ENCODE peak calls at places on chromosome 16, in four cellular contexts. E is GM12878, K is K562, F is HepG2. G is an unnamed sample.

GRCh38 chr16:88909431-88910210 is 43.2 kb upstream of the PABPN1L start:
- DNase-seq in F (no peak), K (no peak), E (no peak), G (no peak)

GRCh38 chr16:7561908-7562405 is 229.3 kb downstream of the RBFOX1 start:
- DNase-seq in F (no peak), K (no peak), E (no peak), G (no peak)

GRCh38 chr16:11824362-11824761 is 27.0 kb downstream of the RSL1D1 start:
- DNase-seq in K (no peak), E (no peak), F (peak), G (peak)

GRCh38 chr16:22139008-22139407 is 23.3 kb upstream of the SDR42E2 start:
- DNase-seq in F (no peak), K (no peak), E (no peak), G (no peak)

GRCh38 chr16:87664792-87665191 is 62.5 kb downstream of the JPH3 start:
- DNase-seq in F (no peak), E (no peak), K (no peak), G (no peak)

GRCh38 chr16:3950343-3951193 is 70.1 kb upstream of the CREBBP start:
- DNase-seq in F (no peak), E (no peak), K (no peak), G (no peak)

GRCh38 chr16:80300876-80301275 is 239.9 kb upstream of the DYNLRB2 start:
- DNase-seq in F (peak), K (no peak), E (no peak), G (no peak)

GRCh38 chr16:82456683-82457082 is 170.1 kb upstream of the CDH13 start:
- DNase-seq in K (peak), E (no peak), F (peak), G (peak)

GRCh38 chr16:86874141-86874540 is 295.8 kb downstream of the FOXL1 start:
- DNase-seq in F (no peak), K (peak), E (no peak), G (peak)

GRCh38 chr16:87958632-87959031 is 7.4 kb downstream of the BANP start:
- DNase-seq in F (no peak), K (no peak), E (no peak), G (no peak)

GRCh38 chr16:12703935-12704334 is 99.8 kb downstream of the CPPED1 start:
- DNase-seq in K (no peak), F (no peak), E (no peak), G (no peak)

GRCh38 chr16:58815188-58815888 is 81.2 kb upstream of the GOT2 start:
- DNase-seq in F (no peak), E (no peak), K (no peak), G (no peak)

GRCh38 chr16:5836979-5837670 is 739.5 kb upstream of the EEF2KMT start:
- DNase-seq in K (no peak), E (no peak), F (no peak), G (no peak)

GRCh38 chr16:86375370-86375769 is 135.0 kb upstream of the FOXF1 start:
- DNase-seq in F (no peak), E (no peak), K (no peak), G (no peak)

GRCh38 chr16:88771294-88771772 is 13.7 kb downstream of the PIEZO1 start:
- DNase-seq in E (no peak), F (no peak), K (no peak), G (no peak)

GRCh38 chr16:17776465-17776864 is 305.7 kb upstream of the XYLT1 start:
- DNase-seq in K (no peak), E (no peak), F (no peak), G (no peak)

DNA sequence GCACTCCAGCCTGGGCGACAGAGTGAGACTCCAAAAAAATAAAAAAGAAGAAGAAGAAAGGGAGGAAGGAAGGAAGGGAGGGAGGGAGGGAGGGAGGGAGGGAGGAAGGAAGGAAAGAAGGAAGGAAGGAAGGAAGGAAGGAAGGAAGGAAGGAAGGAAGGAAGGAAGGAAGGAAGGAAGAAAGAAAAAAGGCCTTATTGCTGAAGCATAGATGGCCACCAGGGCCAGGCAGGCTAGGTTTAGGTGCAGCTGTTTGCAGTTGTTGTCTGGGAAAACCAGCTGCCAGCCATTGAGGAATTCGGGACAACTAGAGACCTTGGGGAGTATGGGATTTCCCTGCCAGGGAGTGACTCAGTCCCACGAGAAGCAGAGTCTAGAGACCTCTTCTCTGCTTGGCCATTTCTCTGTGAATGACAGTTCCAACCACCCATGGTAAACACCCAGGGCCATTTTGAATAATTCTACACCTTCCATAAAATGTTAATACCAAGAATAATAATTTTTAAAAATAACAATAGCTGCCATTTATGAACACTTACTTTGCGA is 31.0 kb downstream of the SCNN1B start:
- DNase-seq in F (no peak), E (no peak), K (no peak), G (no peak)
- TF ChIP-seq FOXK2 in F (no peak), E (no peak), K (no peak), G (no peak)

DNA sequence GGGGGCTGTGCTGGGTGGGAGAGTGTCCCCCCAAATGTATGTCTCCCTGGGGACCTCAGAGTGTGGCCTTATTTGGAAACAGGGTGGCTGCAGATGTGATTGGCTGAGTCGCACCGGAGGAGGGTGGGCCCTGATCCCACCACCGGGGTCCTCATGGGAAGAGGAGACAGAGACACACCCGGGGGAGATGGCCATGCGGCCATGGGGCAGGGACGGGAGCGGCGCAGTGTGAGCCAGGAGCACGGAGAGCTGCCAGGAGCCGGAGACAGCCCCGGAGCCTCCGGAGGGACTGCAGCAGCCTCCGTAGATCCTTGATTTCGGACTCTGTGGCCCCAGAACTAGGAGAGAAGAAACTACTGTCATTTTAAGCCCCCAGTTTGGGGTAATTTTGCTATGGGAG is 1.6 kb upstream of the CIBAR2 start:
- DNase-seq in K (no peak), E (no peak), F (no peak), G (no peak)
- TF ChIP-seq BHLHE40 in K (no peak), E (no peak), F (no peak), G (no peak)

DNA sequence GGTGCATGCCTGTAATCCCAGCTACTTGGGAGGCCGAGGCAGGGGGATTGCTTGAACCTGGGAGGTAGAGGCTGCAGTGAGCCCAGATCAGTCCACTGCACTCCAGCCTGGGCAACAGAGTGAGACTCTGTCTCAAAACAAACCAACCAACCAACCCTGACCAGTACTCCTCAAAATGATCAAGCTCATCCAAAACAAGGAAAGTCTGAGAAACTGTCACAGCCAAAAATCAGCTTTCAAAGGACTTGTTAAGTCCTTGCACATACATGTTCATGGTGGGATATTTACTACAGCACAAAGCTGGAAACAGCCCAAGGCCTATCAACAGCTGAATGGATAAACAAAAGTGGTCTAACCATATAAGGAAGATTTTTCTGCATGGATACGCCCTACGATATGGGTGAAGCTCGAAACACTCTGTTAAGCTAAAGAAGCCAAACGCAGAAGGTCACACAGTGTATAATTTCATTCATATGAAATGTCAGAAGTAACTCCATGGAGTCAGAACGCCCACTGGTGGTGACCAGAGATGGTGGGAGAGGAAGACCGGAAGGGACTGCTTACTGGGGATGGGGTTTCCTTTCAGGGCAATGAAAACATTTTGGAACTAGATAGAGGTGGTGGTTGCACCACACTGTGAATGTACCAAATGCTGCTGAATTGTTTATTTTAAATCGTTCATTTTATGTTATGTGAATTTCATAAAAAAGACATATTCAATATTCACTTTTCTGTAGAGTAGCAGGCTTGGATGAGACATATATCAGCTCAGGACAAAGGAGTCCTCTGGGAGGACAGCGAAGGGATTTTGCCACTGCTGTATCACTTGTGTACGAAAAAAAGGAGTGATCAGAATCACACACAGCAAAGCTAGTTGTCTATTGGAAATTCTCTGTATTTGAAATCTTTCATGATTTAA is 17.7 kb downstream of the CCL17 start:
- DNase-seq in E (no peak), K (peak), F (peak), G (peak)
- TF ChIP-seq FOXK2 in E (no peak), K (no peak), F (no peak), G (no peak)

DNA sequence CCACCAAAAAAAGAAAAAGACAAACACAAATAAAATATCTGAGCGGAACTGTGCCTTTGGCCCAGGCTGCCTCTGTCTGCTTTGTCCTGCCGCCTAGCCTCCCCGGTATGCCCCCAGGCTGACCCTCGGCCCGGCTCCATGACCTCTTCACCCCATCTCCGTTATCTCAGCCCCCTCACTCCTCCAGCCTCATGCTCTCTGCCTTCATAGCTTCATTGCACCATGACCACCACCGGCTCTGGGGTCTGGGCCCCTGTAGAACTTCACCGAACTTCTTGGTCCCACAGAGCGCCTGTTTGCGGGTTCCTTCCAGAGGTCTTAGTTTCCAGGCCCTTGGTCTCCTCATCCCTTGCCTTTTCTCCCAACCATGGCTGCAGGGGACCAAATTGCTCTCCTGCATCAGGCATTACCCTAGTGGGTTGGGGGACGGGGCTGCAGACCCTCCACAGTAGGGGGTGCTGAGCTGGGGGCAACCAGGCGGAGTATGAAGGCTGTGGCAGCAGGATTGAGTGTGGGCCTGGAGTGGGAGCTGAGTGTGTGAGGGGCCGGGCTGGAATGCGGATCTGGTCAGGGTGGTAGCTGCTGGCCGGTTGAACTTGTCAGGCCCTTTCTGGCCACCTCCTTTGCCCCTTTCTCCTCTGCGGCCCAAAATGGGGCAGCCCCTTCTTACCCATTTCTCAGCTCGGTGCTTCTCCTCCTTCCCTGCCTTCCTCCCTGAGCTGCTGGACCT is 6.9 kb downstream of the HIRIP3 start:
- DNase-seq in E (no peak), F (no peak), K (no peak), G (no peak)
- TF ChIP-seq BHLHE40 in E (no peak), F (no peak), K (no peak), G (no peak)

GRCh38 chr16:68233085-68233834 is 2.7 kb downstream of the ESRP2 start:
- DNase-seq in E (no peak), F (no peak), K (no peak), G (no peak)
- TF ChIP-seq FOXK2 in E (no peak), F (no peak), K (no peak), G (no peak)

GRCh38 chr16:69169051-69169450 is 17.9 kb upstream of the SNTB2 start:
- DNase-seq in F (no peak), K (no peak), E (no peak), G (no peak)

GRCh38 chr16:69165584-69165983 is 21.4 kb upstream of the SNTB2 start:
- DNase-seq in E (no peak), K (no peak), F (no peak), G (no peak)

GRCh38 chr16:69166221-69166833 is 20.6 kb upstream of the SNTB2 start:
- DNase-seq in K (no peak), F (no peak), E (no peak), G (no peak)

GRCh38 chr16:69169607-69170352 is 17.2 kb upstream of the SNTB2 start:
- DNase-seq in E (no peak), F (no peak), K (no peak), G (no peak)

DNA sequence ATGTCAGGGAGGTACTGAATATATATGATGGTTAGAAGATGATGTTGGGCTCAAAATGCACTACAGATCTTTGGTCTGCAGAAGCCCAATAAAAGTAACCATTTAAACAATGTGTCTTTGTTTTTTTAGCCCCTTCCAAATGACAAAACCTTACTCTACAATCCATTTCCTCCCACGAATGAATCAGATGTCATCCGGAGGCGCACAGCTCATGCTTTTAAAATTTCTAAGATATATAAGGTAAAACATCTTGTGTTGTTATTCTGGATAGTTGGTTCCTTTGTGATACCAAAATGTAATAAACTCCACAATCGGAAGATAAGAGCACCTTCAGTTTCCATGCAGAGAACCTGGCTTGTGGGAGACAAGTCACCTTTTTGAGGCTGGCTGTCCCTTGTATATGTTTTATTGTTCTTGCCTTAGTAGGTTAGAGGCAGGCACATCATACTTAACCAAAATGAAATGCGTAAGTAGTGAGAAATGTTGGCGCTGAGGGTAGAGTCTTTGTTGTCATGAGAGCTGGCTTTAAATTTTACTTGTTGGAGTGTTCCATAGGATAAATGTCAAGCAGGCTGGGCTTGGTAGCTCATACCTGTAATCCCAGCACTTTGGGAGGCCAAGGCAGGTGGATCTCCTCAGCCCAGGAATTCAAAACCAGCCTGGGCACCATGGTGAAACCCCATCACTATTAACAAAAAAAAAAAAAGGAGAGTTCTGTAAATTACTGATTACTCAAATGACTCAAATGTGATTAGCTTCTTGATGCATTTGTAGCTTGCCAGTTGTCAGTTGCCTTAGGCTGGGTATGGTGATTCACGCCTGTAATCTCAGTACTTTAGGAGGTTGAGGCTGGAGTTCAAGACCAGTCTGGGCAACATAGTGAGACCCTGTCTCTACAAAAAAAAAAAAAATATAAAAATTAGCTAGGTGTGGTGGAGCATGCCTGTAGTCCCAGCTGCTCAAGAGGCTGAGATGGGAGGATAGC is 19.7 kb upstream of the SNTB2 start:
- DNase-seq in F (no peak), K (no peak), E (no peak), G (no peak)
- TF ChIP-seq BHLHE40 in F (no peak), K (no peak), E (no peak), G (no peak)

GRCh38 chr16:70399326-70399725 is 39.6 kb downstream of the ST3GAL2 start:
- DNase-seq in K (no peak), E (no peak), F (no peak), G (no peak)

GRCh38 chr16:70398177-70398743 is 40.6 kb downstream of the ST3GAL2 start:
- DNase-seq in F (no peak), E (no peak), K (no peak), G (no peak)

GRCh38 chr16:70407811-70408274 is 31.1 kb downstream of the ST3GAL2 start:
- DNase-seq in K (peak), F (no peak), E (no peak), G (no peak)

GRCh38 chr16:70399951-70400350 is 38.9 kb downstream of the ST3GAL2 start:
- DNase-seq in F (no peak), K (no peak), E (no peak), G (no peak)

GRCh38 chr16:70402916-70403659 is 35.8 kb downstream of the ST3GAL2 start:
- DNase-seq in K (no peak), F (peak), E (no peak), G (no peak)
- TF ChIP-seq FOXK2 in K (no peak), F (no peak), E (no peak), G (no peak)

GRCh38 chr16:15966420-15967222 is 17.2 kb downstream of the ABCC1 start:
- DNase-seq in K (no peak), F (no peak), E (no peak), G (no peak)
- TF ChIP-seq BHLHE40 in K (no peak), F (no peak), E (no peak), G (no peak)

GRCh38 chr16:10335681-10336080 is 50.2 kb upstream of the ATF7IP2 start:
- DNase-seq in K (no peak), E (no peak), F (no peak), G (no peak)
- TF ChIP-seq FOXK2 in K (no peak), E (no peak), F (no peak), G (no peak)

GRCh38 chr16:63613701-63614100 is 1508.2 kb downstream of the CDH11 start:
- DNase-seq in F (peak), E (no peak), K (no peak), G (no peak)
- TF ChIP-seq BHLHE40 in F (no peak), E (no peak), K (no peak), G (no peak)